ENCODE peak calls at places on chromosomes 5 and 9, in six cellular contexts. One of them, this sample, is unnamed.

GRCh38 chr9:2662496-2662895 is 40.9 kb downstream of the VLDLR start:
- DNase-seq in H9: peak
- DNase-seq in neuronal stem cell: peak
- DNase-seq in H1: peak
- DNase-seq in trophoblast cell: no peak
- DNase-seq in mesenchymal stem cell: no peak
- DNase-seq in this sample: no peak

GRCh38 chr5:108421713-108422112 is 39.8 kb upstream of the FBXL17 start:
- DNase-seq in H9: no peak
- DNase-seq in neuronal stem cell: no peak
- DNase-seq in H1: no peak
- DNase-seq in trophoblast cell: no peak
- DNase-seq in mesenchymal stem cell: peak
- DNase-seq in this sample: peak

GRCh38 chr9:132798817-132799790 is 79.0 kb downstream of the AK8 start:
- DNase-seq in H9: peak
- DNase-seq in neuronal stem cell: no peak
- DNase-seq in H1: no peak
- DNase-seq in trophoblast cell: peak
- DNase-seq in mesenchymal stem cell: peak
- DNase-seq in this sample: no peak

GRCh38 chr9:89433826-89434225 is 64.1 kb downstream of the SEMA4D start:
- DNase-seq in H9: no peak
- DNase-seq in neuronal stem cell: no peak
- DNase-seq in H1: no peak
- DNase-seq in trophoblast cell: peak
- DNase-seq in mesenchymal stem cell: peak
- DNase-seq in this sample: peak

GRCh38 chr5:14263700-14264099 is 120.6 kb downstream of the TRIO start:
- DNase-seq in H9: no peak
- DNase-seq in neuronal stem cell: no peak
- DNase-seq in H1: no peak
- DNase-seq in trophoblast cell: no peak
- DNase-seq in mesenchymal stem cell: no peak
- DNase-seq in this sample: no peak

GRCh38 chr5:17952231-17952630 is 318.0 kb downstream of the TAF11L14 start:
- DNase-seq in H9: no peak
- DNase-seq in neuronal stem cell: no peak
- DNase-seq in H1: no peak
- DNase-seq in trophoblast cell: no peak
- DNase-seq in mesenchymal stem cell: no peak
- DNase-seq in this sample: no peak

GRCh38 chr9:114893622-114894021 is 36.8 kb downstream of the TNFSF8 start:
- DNase-seq in H9: no peak
- DNase-seq in neuronal stem cell: no peak
- DNase-seq in H1: no peak
- DNase-seq in trophoblast cell: no peak
- DNase-seq in mesenchymal stem cell: peak
- DNase-seq in this sample: peak

GRCh38 chr5:88813244-88813643 is 69.7 kb downstream of the MEF2C start:
- DNase-seq in H9: no peak
- DNase-seq in neuronal stem cell: no peak
- DNase-seq in H1: no peak
- DNase-seq in trophoblast cell: no peak
- DNase-seq in mesenchymal stem cell: no peak
- DNase-seq in this sample: no peak

GRCh38 chr9:96646081-96646991 is 8.8 kb downstream of the PRXL2C start:
- DNase-seq in H9: no peak
- DNase-seq in neuronal stem cell: no peak
- DNase-seq in H1: no peak
- DNase-seq in trophoblast cell: peak
- DNase-seq in mesenchymal stem cell: peak
- DNase-seq in this sample: peak

GRCh38 chr9:129359871-129360536 is 181.9 kb upstream of the IER5L start:
- DNase-seq in H9: no peak
- DNase-seq in neuronal stem cell: no peak
- DNase-seq in H1: no peak
- DNase-seq in trophoblast cell: no peak
- DNase-seq in mesenchymal stem cell: no peak
- DNase-seq in this sample: no peak

GRCh38 chr9:107749787-107750444 is 260.3 kb upstream of the KLF4 start:
- DNase-seq in H9: peak
- DNase-seq in neuronal stem cell: no peak
- DNase-seq in H1: peak
- DNase-seq in trophoblast cell: peak
- DNase-seq in mesenchymal stem cell: peak
- DNase-seq in this sample: peak

GRCh38 chr5:131994533-131995226 is 16.8 kb downstream of the ACSL6 start:
- DNase-seq in H9: no peak
- DNase-seq in neuronal stem cell: no peak
- DNase-seq in H1: no peak
- DNase-seq in trophoblast cell: no peak
- DNase-seq in mesenchymal stem cell: no peak
- DNase-seq in this sample: no peak

GRCh38 chr5:59583810-59584562 is 309.5 kb downstream of the PDE4D start:
- DNase-seq in H9: no peak
- DNase-seq in neuronal stem cell: no peak
- DNase-seq in H1: no peak
- DNase-seq in trophoblast cell: no peak
- DNase-seq in mesenchymal stem cell: no peak
- DNase-seq in this sample: no peak

GRCh38 chr5:146815423-146815822 is 63.1 kb downstream of the PPP2R2B start:
- DNase-seq in H9: no peak
- DNase-seq in neuronal stem cell: no peak
- DNase-seq in H1: no peak
- DNase-seq in trophoblast cell: no peak
- DNase-seq in mesenchymal stem cell: no peak
- DNase-seq in this sample: no peak

GRCh38 chr9:75096796-75097195 is 8.5 kb downstream of the OSTF1 start:
- DNase-seq in H9: no peak
- DNase-seq in neuronal stem cell: no peak
- DNase-seq in H1: no peak
- DNase-seq in trophoblast cell: peak
- DNase-seq in mesenchymal stem cell: peak
- DNase-seq in this sample: peak

GRCh38 chr5:40779561-40779960 is 18.6 kb downstream of the PRKAA1 start:
- DNase-seq in H9: no peak
- DNase-seq in neuronal stem cell: no peak
- DNase-seq in H1: no peak
- DNase-seq in trophoblast cell: no peak
- DNase-seq in mesenchymal stem cell: no peak
- DNase-seq in this sample: no peak

GRCh38 chr9:125782718-125783117 is 35.5 kb downstream of the PBX3 start:
- DNase-seq in H9: no peak
- DNase-seq in neuronal stem cell: no peak
- DNase-seq in H1: no peak
- DNase-seq in trophoblast cell: no peak
- DNase-seq in mesenchymal stem cell: no peak
- DNase-seq in this sample: no peak

GRCh38 chr5:81181576-81182316 is 51.4 kb upstream of the CKMT2 start:
- DNase-seq in H9: no peak
- DNase-seq in neuronal stem cell: no peak
- DNase-seq in H1: no peak
- DNase-seq in trophoblast cell: no peak
- DNase-seq in mesenchymal stem cell: no peak
- DNase-seq in this sample: no peak

GRCh38 chr9:110464321-110464720 is 115.2 kb downstream of the SVEP1 start:
- DNase-seq in H9: peak
- DNase-seq in neuronal stem cell: no peak
- DNase-seq in H1: no peak
- DNase-seq in trophoblast cell: no peak
- DNase-seq in mesenchymal stem cell: peak
- DNase-seq in this sample: no peak

GRCh38 chr9:110472111-110472510 is 107.4 kb downstream of the SVEP1 start:
- DNase-seq in H9: no peak
- DNase-seq in neuronal stem cell: no peak
- DNase-seq in H1: no peak
- DNase-seq in trophoblast cell: no peak
- DNase-seq in mesenchymal stem cell: no peak
- DNase-seq in this sample: no peak

GRCh38 chr9:110463499-110463898 is 116.0 kb downstream of the SVEP1 start:
- DNase-seq in H9: no peak
- DNase-seq in neuronal stem cell: no peak
- DNase-seq in H1: no peak
- DNase-seq in trophoblast cell: no peak
- DNase-seq in mesenchymal stem cell: no peak
- DNase-seq in this sample: no peak

GRCh38 chr9:110468950-110469349 is 110.6 kb downstream of the SVEP1 start:
- DNase-seq in H9: no peak
- DNase-seq in neuronal stem cell: no peak
- DNase-seq in H1: no peak
- DNase-seq in trophoblast cell: no peak
- DNase-seq in mesenchymal stem cell: no peak
- DNase-seq in this sample: no peak
- H3K23ac ChIP-seq in H9: no peak
- H3K23ac ChIP-seq in neuronal stem cell: no peak
- H3K23ac ChIP-seq in H1: no peak
- H3K23ac ChIP-seq in trophoblast cell: no peak
- H3K23ac ChIP-seq in mesenchymal stem cell: no peak
- H3K23ac ChIP-seq in this sample: no peak

DNA sequence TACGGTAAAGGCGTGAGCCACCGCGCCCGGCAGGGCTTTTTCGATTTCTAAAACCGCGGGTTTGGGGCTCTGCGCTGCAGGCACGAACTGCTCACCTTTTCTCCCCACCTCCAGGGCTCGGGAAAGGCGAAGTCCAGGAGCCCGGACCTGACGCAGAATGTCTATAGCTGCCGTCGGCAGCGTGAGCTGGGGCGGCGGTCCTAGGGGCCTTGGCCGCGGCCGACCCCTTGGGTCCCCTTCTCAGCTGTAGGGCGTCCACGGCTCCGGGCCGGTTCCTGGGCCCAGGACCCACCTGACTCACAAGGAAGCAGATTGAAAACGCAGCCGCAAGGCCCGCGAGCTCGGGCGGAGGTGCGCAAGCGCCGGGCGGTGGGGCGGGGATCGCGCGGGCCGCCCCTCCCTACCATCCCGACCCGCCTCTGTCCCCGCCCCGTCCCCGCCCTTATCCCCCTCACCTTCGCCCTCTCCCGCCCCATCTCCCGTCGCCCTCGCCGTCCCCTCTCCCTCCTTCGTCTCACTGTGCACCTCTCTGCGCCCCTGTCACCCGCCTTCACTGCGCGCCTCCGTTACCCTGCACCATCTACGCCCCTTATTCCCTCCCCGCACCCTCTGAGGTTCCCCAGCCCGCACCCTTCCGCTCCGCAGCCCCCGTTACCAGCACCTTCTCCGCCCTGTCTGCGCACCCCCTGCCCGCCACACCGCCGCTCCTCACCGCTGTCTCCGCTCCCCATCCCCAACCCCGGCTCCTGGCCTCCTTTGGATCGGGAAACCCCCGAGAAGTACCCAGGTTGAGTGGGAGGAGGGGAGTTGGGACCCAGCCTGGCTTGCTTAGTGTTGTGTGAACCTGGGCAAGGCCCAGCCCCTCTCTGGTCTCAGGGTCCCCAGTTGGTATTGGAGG is at the start of gene HDHD3:
- DNase-seq in H9: peak
- DNase-seq in neuronal stem cell: peak
- DNase-seq in H1: peak
- DNase-seq in trophoblast cell: peak
- DNase-seq in mesenchymal stem cell: peak
- DNase-seq in this sample: peak
- H3K23ac ChIP-seq in H9: no peak
- H3K23ac ChIP-seq in neuronal stem cell: peak
- H3K23ac ChIP-seq in H1: no peak
- H3K23ac ChIP-seq in trophoblast cell: no peak
- H3K23ac ChIP-seq in mesenchymal stem cell: no peak
- H3K23ac ChIP-seq in this sample: peak

GRCh38 chr5:115815693-115816225 is 700 bp downstream of the CDO1 start:
- DNase-seq in H9: peak
- DNase-seq in neuronal stem cell: peak
- DNase-seq in H1: peak
- DNase-seq in trophoblast cell: peak
- DNase-seq in mesenchymal stem cell: peak
- DNase-seq in this sample: no peak

GRCh38 chr5:115812372-115812771 is 4.1 kb downstream of the CDO1 start:
- DNase-seq in H9: no peak
- DNase-seq in neuronal stem cell: no peak
- DNase-seq in H1: no peak
- DNase-seq in trophoblast cell: no peak
- DNase-seq in mesenchymal stem cell: no peak
- DNase-seq in this sample: no peak

GRCh38 chr5:115816226-115817042 is at the start of gene CDO1:
- DNase-seq in H9: peak
- DNase-seq in neuronal stem cell: peak
- DNase-seq in H1: peak
- DNase-seq in trophoblast cell: peak
- DNase-seq in mesenchymal stem cell: peak
- DNase-seq in this sample: peak

GRCh38 chr5:115813719-115814118 is 2.7 kb downstream of the CDO1 start:
- DNase-seq in H9: no peak
- DNase-seq in neuronal stem cell: no peak
- DNase-seq in H1: no peak
- DNase-seq in trophoblast cell: no peak
- DNase-seq in mesenchymal stem cell: no peak
- DNase-seq in this sample: no peak

GRCh38 chr5:115815006-115815692 is 1.3 kb downstream of the CDO1 start:
- DNase-seq in H9: no peak
- DNase-seq in neuronal stem cell: no peak
- DNase-seq in H1: no peak
- DNase-seq in trophoblast cell: peak
- DNase-seq in mesenchymal stem cell: no peak
- DNase-seq in this sample: no peak
- H3K23ac ChIP-seq in H9: no peak
- H3K23ac ChIP-seq in neuronal stem cell: peak
- H3K23ac ChIP-seq in H1: no peak
- H3K23ac ChIP-seq in trophoblast cell: no peak
- H3K23ac ChIP-seq in mesenchymal stem cell: no peak
- H3K23ac ChIP-seq in this sample: no peak

GRCh38 chr5:135160036-135160675 is 126.1 kb upstream of the PITX1 start:
- DNase-seq in H9: no peak
- DNase-seq in neuronal stem cell: no peak
- DNase-seq in H1: no peak
- DNase-seq in trophoblast cell: peak
- DNase-seq in mesenchymal stem cell: no peak
- DNase-seq in this sample: no peak
- H3K23ac ChIP-seq in H9: no peak
- H3K23ac ChIP-seq in neuronal stem cell: no peak
- H3K23ac ChIP-seq in H1: no peak
- H3K23ac ChIP-seq in trophoblast cell: no peak
- H3K23ac ChIP-seq in mesenchymal stem cell: no peak
- H3K23ac ChIP-seq in this sample: no peak

GRCh38 chr5:178468196-178468685 is 122.0 kb downstream of the COL23A1 start:
- DNase-seq in H9: no peak
- DNase-seq in neuronal stem cell: no peak
- DNase-seq in H1: no peak
- DNase-seq in trophoblast cell: no peak
- DNase-seq in mesenchymal stem cell: no peak
- DNase-seq in this sample: no peak

GRCh38 chr5:178469011-178469974 is 120.9 kb downstream of the COL23A1 start:
- DNase-seq in H9: no peak
- DNase-seq in neuronal stem cell: no peak
- DNase-seq in H1: no peak
- DNase-seq in trophoblast cell: no peak
- DNase-seq in mesenchymal stem cell: no peak
- DNase-seq in this sample: no peak

GRCh38 chr5:178466342-178466741 is 123.9 kb downstream of the COL23A1 start:
- DNase-seq in H9: no peak
- DNase-seq in neuronal stem cell: no peak
- DNase-seq in H1: no peak
- DNase-seq in trophoblast cell: no peak
- DNase-seq in mesenchymal stem cell: no peak
- DNase-seq in this sample: no peak

GRCh38 chr5:178465861-178466288 is 124.3 kb downstream of the COL23A1 start:
- DNase-seq in H9: no peak
- DNase-seq in neuronal stem cell: no peak
- DNase-seq in H1: no peak
- DNase-seq in trophoblast cell: no peak
- DNase-seq in mesenchymal stem cell: no peak
- DNase-seq in this sample: no peak

GRCh38 chr5:178467261-178468195 is 122.7 kb downstream of the COL23A1 start:
- DNase-seq in H9: no peak
- DNase-seq in neuronal stem cell: no peak
- DNase-seq in H1: no peak
- DNase-seq in trophoblast cell: no peak
- DNase-seq in mesenchymal stem cell: peak
- DNase-seq in this sample: peak
- H3K23ac ChIP-seq in H9: no peak
- H3K23ac ChIP-seq in neuronal stem cell: peak
- H3K23ac ChIP-seq in H1: no peak
- H3K23ac ChIP-seq in trophoblast cell: no peak
- H3K23ac ChIP-seq in mesenchymal stem cell: no peak
- H3K23ac ChIP-seq in this sample: peak

This sample was measured in IMR-90.